ENCODE peak calls at places on chromosomes 11 and 22, in nine cellular contexts. P is bronchial epithelial cell; U is dorsolateral prefrontal cortex; Q is mammary epithelial cell; M is activated naive CD8-positive, alpha-beta T cell treated with anti-CD3 and anti-CD28 coated beads, Interleukin-2, amount 10 ng/mL, durations not matched to agents 7 days and 5 days; B is adrenal gland; W is AG20443; L is lung microvascular endothelial cell; J is non-pigmented ciliary epithelial cell. R is an unnamed sample.

GRCh38 chr11:47997063-47998053 is 17.0 kb downstream of the PTPRJ start:
- DNase-seq in P (no peak), L (no peak), B (no peak), W (no peak), M (no peak), Q (no peak), J (no peak), U (no peak), R (no peak)

GRCh38 chr11:112540261-112540660 is 279.6 kb upstream of the PLET1 start:
- DNase-seq in M (no peak), W (no peak), U (no peak), Q (no peak), L (no peak), P (no peak), J (no peak), B (no peak), R (peak; percentile 87)

GRCh38 chr11:71120346-71120963 is 131.9 kb downstream of the SHANK2 start:
- DNase-seq in B (no peak), W (no peak), Q (peak; percentile 48), J (no peak), P (peak; percentile 60), L (peak; percentile 21), U (no peak), M (no peak), R (peak; percentile 69)

GRCh38 chr11:58525037-58525614 is 17.2 kb upstream of the OR5B21 start:
- DNase-seq in J (no peak), U (no peak), M (no peak), B (no peak), W (no peak), L (no peak), Q (no peak), P (no peak), R (no peak)

GRCh38 chr22:46028069-46028991 is 51.4 kb upstream of the WNT7B start:
- DNase-seq in U (no peak), L (no peak), Q (no peak), M (no peak), P (no peak), W (no peak), J (no peak), B (peak; percentile 19), R (no peak)

GRCh38 chr11:130905512-130905911 is 10.8 kb downstream of the SNX19 start:
- DNase-seq in L (no peak), J (no peak), U (no peak), B (no peak), P (no peak), Q (no peak), M (no peak), W (no peak), R (no peak)

GRCh38 chr11:76602431-76602861 is 68.1 kb downstream of the LRRC32 start:
- DNase-seq in B (peak; percentile 92), L (peak; percentile 73), P (no peak), Q (no peak), J (no peak), W (peak; percentile 62), U (no peak), M (no peak), R (no peak)

GRCh38 chr11:31953803-31954327 is 137.0 kb upstream of the RCN1 start:
- DNase-seq in B (no peak), L (no peak), U (no peak), M (no peak), J (no peak), Q (no peak), W (no peak), P (no peak), R (no peak)

GRCh38 chr11:65781152-65781961 is 581 bp upstream of the AP5B1 start:
- DNase-seq in B (no peak), P (no peak), Q (no peak), M (no peak), J (no peak), W (peak; percentile 60), L (peak; percentile 48), U (peak; percentile 32), R (no peak)

GRCh38 chr11:27375370-27375769 is 12.4 kb upstream of the CCDC34 start:
- DNase-seq in Q (no peak), W (no peak), M (no peak), J (no peak), P (no peak), L (no peak), U (no peak), B (no peak), R (no peak)

GRCh38 chr11:116852261-116853125 is 15.1 kb upstream of the APOA1 start:
- DNase-seq in P (peak; percentile 77), L (no peak), B (peak; percentile 36), Q (peak; percentile 46), U (no peak), W (peak; percentile 30), M (no peak), J (no peak), R (peak; percentile 59)

GRCh38 chr11:66011785-66012303 is at the start of gene CST6:
- DNase-seq in L (no peak), B (no peak), Q (no peak), M (no peak), U (no peak), W (no peak), P (no peak), J (no peak), R (no peak)

GRCh38 chr22:45548991-45549736 is 46.5 kb downstream of the FBLN1 start:
- DNase-seq in U (no peak), W (peak; percentile 91), L (no peak), Q (no peak), J (peak; percentile 50), B (no peak), P (peak; percentile 87), M (no peak), R (peak; percentile 38)

GRCh38 chr11:19173964-19174638 is 27.7 kb downstream of the CSRP3 start:
- DNase-seq in L (no peak), U (no peak), Q (no peak), W (no peak), M (no peak), B (no peak), P (no peak), J (no peak), R (no peak)

GRCh38 chr11:114208371-114208770 is 87.8 kb upstream of the NNMT start:
- DNase-seq in P (peak; percentile 44), M (no peak), W (no peak), B (no peak), J (no peak), Q (no peak), L (no peak), U (no peak), R (peak; percentile 31)

GRCh38 chr11:108466405-108466804 is 924 bp downstream of the C11orf65 start:
- DNase-seq in M (no peak), P (no peak), W (no peak), U (no peak), L (no peak), Q (no peak), J (no peak), B (no peak), R (no peak)

GRCh38 chr11:62665075-62665629 is at the start of the genes C11orf98 and CSKMT:
- DNase-seq in Q (peak; percentile 91), B (peak; percentile 95), J (peak; percentile 70), W (peak; percentile 97), P (peak; percentile 74), U (peak; percentile 96), M (peak; percentile 97), L (peak; percentile 95), R (peak; percentile 74)

GRCh38 chr11:57901278-57901677 is 122.4 kb upstream of the OR9Q1 start:
- DNase-seq in L (no peak), Q (no peak), U (no peak), J (no peak), W (no peak), B (no peak), P (no peak), M (no peak), R (no peak)

GRCh38 chr11:26779466-26779865 is 57.6 kb upstream of the SLC5A12 start:
- DNase-seq in L (no peak), U (no peak), P (no peak), B (no peak), W (no peak), Q (no peak), M (no peak), J (no peak), R (no peak)

GRCh38 chr11:29093416-29093815 is 923.4 kb downstream of the KCNA4 start:
- DNase-seq in J (peak; percentile 47), M (no peak), W (peak; percentile 65), L (peak; percentile 23), U (no peak), P (peak; percentile 47), B (no peak), Q (no peak), R (peak; percentile 66)

GRCh38 chr11:64583296-64584262 is 7.4 kb upstream of the SLC22A12 start:
- DNase-seq in B (no peak), J (no peak), M (no peak), W (peak; percentile 54), P (no peak), U (no peak), Q (no peak), L (peak; percentile 69), R (no peak)

GRCh38 chr22:27755521-27756211 is 45.9 kb downstream of the MN1 start:
- DNase-seq in J (no peak), M (no peak), Q (no peak), P (no peak), W (no peak), U (no peak), B (no peak), L (no peak), R (no peak)

GRCh38 chr11:115324569-115325432 is 179.4 kb downstream of the CADM1 start:
- DNase-seq in W (peak; percentile 61), J (no peak), P (peak; percentile 60), M (no peak), L (peak; percentile 42), Q (peak; percentile 50), U (no peak), B (peak; percentile 22), R (peak; percentile 76)

GRCh38 chr11:14554959-14555358 is 34.8 kb upstream of the PSMA1 start:
- DNase-seq in L (no peak), M (no peak), J (no peak), B (no peak), W (no peak), Q (no peak), U (no peak), P (no peak), R (no peak)

GRCh38 chr11:88246680-88247079 is 71.4 kb upstream of the RAB38 start:
- DNase-seq in M (no peak), W (peak; percentile 87), Q (peak; percentile 74), B (peak; percentile 62), P (peak; percentile 92), J (peak; percentile 59), U (no peak), L (no peak), R (peak; percentile 88)

GRCh38 chr11:32071811-32072210 is 19.1 kb upstream of the RCN1 start:
- DNase-seq in P (peak; percentile 43), U (no peak), L (peak; percentile 56), B (no peak), J (peak; percentile 41), M (no peak), W (peak; percentile 84), Q (peak; percentile 46), R (peak; percentile 66)

GRCh38 chr22:24134090-24134846 is 47.0 kb upstream of the SUSD2 start:
- DNase-seq in L (no peak), M (peak; percentile 77), J (no peak), B (no peak), U (peak; percentile 83), W (no peak), P (no peak), Q (no peak), R (no peak)

GRCh38 chr22:49234459-49234858 is 593.2 kb downstream of the BRD1 start:
- DNase-seq in M (no peak), P (no peak), Q (no peak), U (no peak), W (no peak), J (no peak), B (no peak), L (no peak), R (no peak)

R was measured in renal cortical epithelial cell.